ENCODE peak calls at places on chromosomes 16 and 17, in four cellular contexts. One of them, this sample, is unnamed.

GRCh38 chr17:8163978-8164814 is 1.4 kb upstream of the VAMP2 start:
- DNase-seq in breast epithelium: no peak
- DNase-seq in gastrocnemius medialis: peak; percentile 74
- DNase-seq in adrenal gland: peak; percentile 85
- DNase-seq in this sample: peak; percentile 79

GRCh38 chr16:81431554-81432353 is 12.9 kb upstream of the CMIP start:
- DNase-seq in breast epithelium: no peak
- DNase-seq in gastrocnemius medialis: peak; percentile 33
- DNase-seq in adrenal gland: peak; percentile 57
- DNase-seq in this sample: no peak

GRCh38 chr17:21302711-21303425 is 18.4 kb downstream of the MAP2K3 start:
- DNase-seq in breast epithelium: no peak
- DNase-seq in gastrocnemius medialis: no peak
- DNase-seq in adrenal gland: no peak
- DNase-seq in this sample: no peak

GRCh38 chr16:81445926-81446317 is 1.3 kb downstream of the CMIP start:
- DNase-seq in breast epithelium: no peak
- DNase-seq in gastrocnemius medialis: no peak
- DNase-seq in adrenal gland: no peak
- DNase-seq in this sample: no peak

GRCh38 chr16:67563708-67564468 is 1.6 kb downstream of the CTCF start:
- DNase-seq in breast epithelium: no peak
- DNase-seq in gastrocnemius medialis: peak; percentile 87
- DNase-seq in adrenal gland: peak; percentile 65
- DNase-seq in this sample: peak; percentile 91

GRCh38 chr17:57296231-57296630 is 39.9 kb downstream of the MSI2 start:
- DNase-seq in breast epithelium: no peak
- DNase-seq in gastrocnemius medialis: no peak
- DNase-seq in adrenal gland: no peak
- DNase-seq in this sample: no peak

GRCh38 chr17:43755389-43755875 is 3.2 kb downstream of the SOST start:
- DNase-seq in breast epithelium: no peak
- DNase-seq in gastrocnemius medialis: no peak
- DNase-seq in adrenal gland: no peak
- DNase-seq in this sample: no peak

GRCh38 chr16:46555981-46556380 is 65.2 kb downstream of the SHCBP1 start:
- DNase-seq in breast epithelium: no peak
- DNase-seq in gastrocnemius medialis: no peak
- DNase-seq in adrenal gland: no peak
- DNase-seq in this sample: no peak

GRCh38 chr16:15031596-15031995 is 24.3 kb downstream of the NTAN1 start:
- DNase-seq in breast epithelium: no peak
- DNase-seq in gastrocnemius medialis: no peak
- DNase-seq in adrenal gland: no peak
- DNase-seq in this sample: no peak

GRCh38 chr16:82639666-82640336 is 13.0 kb downstream of the CDH13 start:
- DNase-seq in breast epithelium: no peak
- DNase-seq in gastrocnemius medialis: peak; percentile 16
- DNase-seq in adrenal gland: peak; percentile 48
- DNase-seq in this sample: no peak

GRCh38 chr17:32240745-32241144 is 24.9 kb upstream of the RHBDL3 start:
- DNase-seq in breast epithelium: no peak
- DNase-seq in gastrocnemius medialis: no peak
- DNase-seq in adrenal gland: peak; percentile 68
- DNase-seq in this sample: no peak

GRCh38 chr16:52407778-52408177 is 139.2 kb downstream of the TOX3 start:
- DNase-seq in breast epithelium: no peak
- DNase-seq in gastrocnemius medialis: no peak
- DNase-seq in adrenal gland: no peak
- DNase-seq in this sample: no peak

GRCh38 chr16:57268804-57269800 is 15.4 kb downstream of the PLLP start:
- DNase-seq in breast epithelium: no peak
- DNase-seq in gastrocnemius medialis: no peak
- DNase-seq in adrenal gland: peak; percentile 68
- DNase-seq in this sample: no peak

GRCh38 chr16:74448990-74449389 is 27.7 kb upstream of the CLEC18B start:
- DNase-seq in breast epithelium: no peak
- DNase-seq in gastrocnemius medialis: peak; percentile 38
- DNase-seq in adrenal gland: peak; percentile 76
- DNase-seq in this sample: peak; percentile 73

GRCh38 chr16:72203401-72203800 is 31.4 kb upstream of the PMFBP1 start:
- DNase-seq in breast epithelium: no peak
- DNase-seq in gastrocnemius medialis: peak; percentile 23
- DNase-seq in adrenal gland: peak; percentile 31
- DNase-seq in this sample: peak; percentile 32

GRCh38 chr16:9159839-9160550 is 68.6 kb downstream of the HAPSTR1 start:
- DNase-seq in breast epithelium: peak; percentile 82
- DNase-seq in gastrocnemius medialis: no peak
- DNase-seq in adrenal gland: peak; percentile 57
- DNase-seq in this sample: peak; percentile 37

DNA sequence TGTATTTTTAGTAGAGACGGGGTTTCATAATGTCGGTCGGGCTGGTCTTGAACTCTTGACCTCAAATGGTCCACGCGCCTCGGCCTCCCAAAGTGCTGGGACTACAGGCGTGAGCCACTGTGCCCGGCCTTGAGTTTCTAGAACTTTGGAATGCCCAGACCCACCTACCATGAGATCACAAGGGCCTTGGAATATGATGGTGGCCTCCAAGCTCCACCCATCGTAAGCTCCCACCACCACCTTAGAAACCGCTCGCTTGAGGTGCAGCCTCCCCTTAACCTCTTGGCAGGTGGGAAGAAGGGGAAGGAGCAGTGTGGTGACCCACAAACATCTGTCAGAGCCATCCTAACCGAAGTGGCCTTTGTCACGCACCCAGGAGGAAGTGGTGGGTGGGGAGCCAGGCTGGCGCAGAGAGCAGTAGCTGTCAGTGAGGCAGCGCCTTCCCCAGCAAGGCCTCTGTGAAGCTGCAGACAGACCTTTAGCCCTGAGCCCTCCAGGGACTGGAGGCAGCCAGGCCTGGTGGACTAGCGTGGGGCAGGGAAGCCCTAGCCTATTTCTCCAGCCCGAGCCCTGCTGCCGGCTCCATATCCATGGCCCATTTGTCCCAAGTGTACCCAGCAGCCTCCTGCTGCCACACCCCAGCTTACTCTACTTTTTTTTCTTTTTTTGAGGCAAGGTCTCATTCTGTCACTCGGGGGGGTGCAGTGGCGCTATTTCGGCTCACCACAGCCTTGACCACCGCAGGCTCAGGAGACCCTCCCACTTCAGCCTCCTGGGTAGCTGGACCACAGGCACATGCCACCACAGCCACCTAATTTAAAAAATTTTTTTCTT is 13.1 kb upstream of the SEPHS2 start:
- DNase-seq in breast epithelium: no peak
- DNase-seq in gastrocnemius medialis: no peak
- DNase-seq in adrenal gland: no peak
- DNase-seq in this sample: no peak
- TF ChIP-seq POLR2A in breast epithelium: no peak
- TF ChIP-seq POLR2A in gastrocnemius medialis: no peak
- TF ChIP-seq POLR2A in adrenal gland: no peak
- TF ChIP-seq POLR2A in this sample: no peak

DNA sequence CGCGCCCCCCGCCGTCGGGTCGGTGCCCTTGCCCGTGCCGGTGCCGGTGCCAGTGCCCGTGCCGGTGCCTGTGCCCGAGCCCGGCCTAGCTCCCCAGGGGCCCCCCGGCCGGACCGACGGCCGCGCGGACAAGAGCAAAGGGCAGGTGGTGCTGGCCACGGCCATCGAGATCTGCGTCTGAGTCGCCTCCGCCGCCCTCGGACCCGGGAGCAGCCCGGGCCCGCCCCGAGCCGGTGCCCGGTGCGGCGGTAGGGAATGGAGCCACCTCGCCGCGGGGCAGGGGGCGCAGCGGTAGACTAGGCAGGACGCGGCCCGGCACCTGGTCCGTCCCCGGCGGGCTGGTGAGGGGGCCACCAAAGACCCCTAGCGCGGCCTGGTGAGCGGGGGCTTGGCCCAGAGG is 28.4 kb downstream of the SBK1 start:
- DNase-seq in breast epithelium: no peak
- DNase-seq in gastrocnemius medialis: no peak
- DNase-seq in adrenal gland: peak; percentile 4
- DNase-seq in this sample: no peak
- TF ChIP-seq POLR2A in breast epithelium: no peak
- TF ChIP-seq POLR2A in gastrocnemius medialis: no peak
- TF ChIP-seq POLR2A in adrenal gland: no peak
- TF ChIP-seq POLR2A in this sample: no peak

DNA sequence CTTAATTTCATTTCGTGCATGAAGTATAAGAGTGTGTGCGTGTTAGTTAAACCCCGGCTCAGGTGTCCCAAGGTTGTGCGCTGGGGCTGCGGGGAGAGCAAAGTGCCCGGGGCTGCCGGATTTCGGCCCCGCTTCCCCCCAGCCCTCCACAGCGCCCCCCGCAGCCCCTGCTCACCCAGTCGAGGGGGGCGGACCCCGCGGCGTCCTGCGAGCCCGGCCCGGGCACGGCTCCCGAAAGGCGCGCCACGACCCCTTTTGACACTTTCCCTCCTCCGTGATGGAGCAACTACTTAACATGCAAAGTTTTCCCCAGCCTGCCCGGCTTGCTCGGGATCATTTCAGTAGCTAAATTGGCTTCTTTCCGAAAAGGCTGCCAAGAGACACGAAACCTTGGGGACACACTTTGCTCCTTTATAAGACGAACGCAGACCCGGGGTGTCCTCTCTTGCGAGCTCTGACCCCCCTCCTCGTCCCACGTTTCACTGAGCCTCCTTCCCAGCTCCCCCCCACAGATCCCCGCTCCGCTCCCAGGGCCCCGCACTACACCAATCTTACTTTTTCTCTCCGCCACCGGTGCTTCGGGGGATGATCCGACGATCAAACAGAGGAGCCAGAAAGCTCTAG is 589 bp downstream of the C17orf58 start:
- DNase-seq in breast epithelium: no peak
- DNase-seq in gastrocnemius medialis: no peak
- DNase-seq in adrenal gland: no peak
- DNase-seq in this sample: no peak
- TF ChIP-seq POLR2A in breast epithelium: no peak
- TF ChIP-seq POLR2A in gastrocnemius medialis: no peak
- TF ChIP-seq POLR2A in adrenal gland: no peak
- TF ChIP-seq POLR2A in this sample: no peak

DNA sequence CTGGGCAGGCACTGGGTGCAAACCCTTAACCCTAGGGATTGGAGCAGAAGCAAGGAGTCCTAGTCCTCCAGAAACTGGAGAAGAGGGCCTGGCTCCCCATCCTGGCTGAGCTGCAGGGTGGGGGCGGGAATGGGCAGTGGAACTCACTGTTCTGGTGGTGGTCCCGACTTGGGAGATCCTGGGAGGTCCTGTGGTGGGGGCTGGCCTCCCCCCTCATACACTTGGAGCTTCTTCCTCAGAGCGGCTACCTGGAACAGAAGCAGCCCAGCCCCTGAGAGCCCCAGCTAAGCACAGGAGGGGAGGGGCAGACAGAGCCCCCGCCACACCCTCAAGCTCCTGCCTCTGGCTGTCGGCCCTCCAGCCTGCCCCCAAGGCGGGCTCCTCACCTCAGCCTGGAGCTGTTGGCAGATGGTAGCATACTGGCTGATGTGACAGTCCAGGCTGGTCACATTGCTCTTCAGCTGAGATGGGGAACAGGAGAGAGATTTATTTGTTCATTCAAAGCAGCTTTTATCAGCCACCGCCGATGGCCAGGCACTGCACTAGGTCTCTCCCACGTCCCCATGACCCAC is 15.0 kb downstream of the KIF18B start:
- DNase-seq in breast epithelium: peak; percentile 45
- DNase-seq in gastrocnemius medialis: no peak
- DNase-seq in adrenal gland: no peak
- DNase-seq in this sample: no peak
- TF ChIP-seq POLR2A in breast epithelium: no peak
- TF ChIP-seq POLR2A in gastrocnemius medialis: no peak
- TF ChIP-seq POLR2A in adrenal gland: no peak
- TF ChIP-seq POLR2A in this sample: no peak